ENCODE peak calls at places on chromosomes 2 and 18, in seven cellular contexts. W, E, L, R, F, C and M are unnamed samples.

GRCh38 chr2:219314804-219315468 is 5.7 kb upstream of the PTPRN start:
- DNase-seq in W (no peak), E (no peak), L (no peak), R (no peak), F (peak), C (no peak), M (no peak)

GRCh38 chr18:35139517-35139916 is 98.3 kb downstream of the MAPRE2 start:
- DNase-seq in W (no peak), E (no peak), L (no peak), R (no peak), F (no peak), C (no peak), M (no peak)

GRCh38 chr2:216299588-216299987 is 72.7 kb downstream of the MARCHF4 start:
- DNase-seq in W (no peak), E (no peak), L (no peak), R (no peak), F (peak), C (no peak), M (no peak)

GRCh38 chr2:204669386-204669785 is 124.1 kb downstream of the PARD3B start:
- DNase-seq in W (no peak), E (no peak), L (no peak), R (no peak), F (peak), C (no peak), M (no peak)

GRCh38 chr2:151102196-151102692 is 159.4 kb downstream of the RBM43 start:
- DNase-seq in W (no peak), E (no peak), L (no peak), R (no peak), F (no peak), C (no peak), M (no peak)

GRCh38 chr2:12513339-12513738 is 203.4 kb upstream of the TRIB2 start:
- DNase-seq in W (no peak), E (no peak), L (no peak), R (no peak), F (no peak), C (no peak), M (no peak)

GRCh38 chr2:198326431-198326830 is 522.0 kb downstream of the PLCL1 start:
- DNase-seq in W (no peak), E (no peak), L (no peak), R (no peak), F (peak), C (no peak), M (no peak)

GRCh38 chr2:134457353-134457752 is 203.5 kb downstream of the MGAT5 start:
- DNase-seq in W (no peak), E (no peak), L (no peak), R (no peak), F (no peak), C (no peak), M (no peak)

GRCh38 chr2:41963661-41964525 is 83.9 kb upstream of the PKDCC start:
- DNase-seq in W (no peak), E (no peak), L (no peak), R (peak), F (peak), C (peak), M (peak)

GRCh38 chr2:10170256-10170655 is 47.7 kb downstream of the RRM2 start:
- DNase-seq in W (no peak), E (no peak), L (no peak), R (no peak), F (peak), C (no peak), M (no peak)

GRCh38 chr2:135636982-135637381 is 104.7 kb upstream of the UBXN4 start:
- DNase-seq in W (no peak), E (no peak), L (no peak), R (no peak), F (no peak), C (no peak), M (no peak)

GRCh38 chr18:44771572-44771956 is 90.9 kb downstream of the SETBP1 start:
- DNase-seq in W (no peak), E (no peak), L (no peak), R (no peak), F (no peak), C (no peak), M (no peak)

GRCh38 chr2:239544141-239544800 is 143.5 kb upstream of the HDAC4 start:
- DNase-seq in W (no peak), E (no peak), L (no peak), R (no peak), F (peak), C (no peak), M (no peak)

GRCh38 chr2:15754703-15755099 is 163.0 kb downstream of the DDX1 start:
- DNase-seq in W (no peak), E (no peak), L (no peak), R (peak), F (no peak), C (no peak), M (no peak)

GRCh38 chr2:85578243-85579180 is 1.1 kb downstream of the VAMP8 start:
- DNase-seq in W (peak), E (peak), L (no peak), R (peak), F (peak), C (peak), M (no peak)

GRCh38 chr2:200306969-200307811 is 697 bp downstream of the SPATS2L start:
- DNase-seq in W (peak), E (peak), L (no peak), R (peak), F (peak), C (peak), M (peak)

GRCh38 chr2:72999729-73000725 is 71.5 kb downstream of the SFXN5 start:
- DNase-seq in W (no peak), E (no peak), L (no peak), R (peak), F (peak), C (no peak), M (no peak)

GRCh38 chr2:212145111-212145510 is 393.5 kb downstream of the ERBB4 start:
- DNase-seq in W (no peak), E (no peak), L (no peak), R (no peak), F (peak), C (no peak), M (no peak)

GRCh38 chr2:84495539-84496146 is 20.7 kb upstream of the DNAH6 start:
- DNase-seq in W (no peak), E (peak), L (no peak), R (no peak), F (peak), C (peak), M (peak)

GRCh38 chr2:160322320-160322719 is 122.2 kb upstream of the ITGB6 start:
- DNase-seq in W (no peak), E (no peak), L (no peak), R (no peak), F (no peak), C (no peak), M (no peak)

GRCh38 chr18:23227729-23228075 is 92.4 kb downstream of the CABLES1 start:
- DNase-seq in W (no peak), E (no peak), L (no peak), R (no peak), F (no peak), C (no peak), M (no peak)

GRCh38 chr2:58039170-58039611 is 7.4 kb upstream of the VRK2 start:
- DNase-seq in W (no peak), E (no peak), L (no peak), R (no peak), F (peak), C (no peak), M (no peak)

GRCh38 chr18:12776821-12777471 is 74.1 kb downstream of the PSMG2 start:
- DNase-seq in W (no peak), E (no peak), L (no peak), R (peak), F (no peak), C (no peak), M (no peak)

GRCh38 chr18:73646772-73647171 is 500.9 kb downstream of the FBXO15 start:
- DNase-seq in W (no peak), E (no peak), L (no peak), R (no peak), F (peak), C (no peak), M (no peak)

GRCh38 chr2:239644016-239644415 is 243.2 kb upstream of the HDAC4 start:
- DNase-seq in W (no peak), E (no peak), L (no peak), R (no peak), F (peak), C (no peak), M (peak)

GRCh38 chr2:142008135-142008744 is 122.6 kb downstream of the LRP1B start:
- DNase-seq in W (no peak), E (no peak), L (no peak), R (no peak), F (peak), C (no peak), M (no peak)

GRCh38 chr2:111244864-111245263 is 124.2 kb downstream of the BCL2L11 start:
- DNase-seq in W (no peak), E (no peak), L (no peak), R (no peak), F (no peak), C (no peak), M (no peak)

GRCh38 chr18:10286580-10287150 is 167.8 kb upstream of the APCDD1 start:
- DNase-seq in W (no peak), E (no peak), L (no peak), R (no peak), F (no peak), C (no peak), M (no peak)

GRCh38 chr2:173076557-173077345 is 1.1 kb downstream of the MAP3K20 start:
- DNase-seq in W (peak), E (peak), L (no peak), R (no peak), F (peak), C (peak), M (peak)

GRCh38 chr2:76050196-76050595 is 339.5 kb upstream of the GCFC2 start:
- DNase-seq in W (no peak), E (no peak), L (no peak), R (no peak), F (no peak), C (no peak), M (no peak)

GRCh38 chr18:71442830-71443229 is 1101.3 kb downstream of the CBLN2 start:
- DNase-seq in W (no peak), E (no peak), L (no peak), R (no peak), F (peak), C (no peak), M (no peak)

GRCh38 chr2:72138011-72138881 is 9.4 kb downstream of the CYP26B1 start:
- DNase-seq in W (no peak), E (no peak), L (no peak), R (peak), F (no peak), C (peak), M (no peak)

GRCh38 chr2:225566798-225567197 is 167.3 kb downstream of the NYAP2 start:
- DNase-seq in W (no peak), E (no peak), L (no peak), R (no peak), F (peak), C (no peak), M (no peak)

GRCh38 chr18:50654658-50655550 is 95.0 kb downstream of the MAPK4 start:
- DNase-seq in W (no peak), E (no peak), L (no peak), R (no peak), F (no peak), C (no peak), M (no peak)

GRCh38 chr2:11054783-11055751 is 100.2 kb upstream of the SLC66A3 start:
- DNase-seq in W (no peak), E (no peak), L (no peak), R (no peak), F (no peak), C (no peak), M (no peak)

GRCh38 chr2:238838786-238839327 is 9.0 kb upstream of the TWIST2 start:
- DNase-seq in W (no peak), E (no peak), L (no peak), R (no peak), F (no peak), C (no peak), M (no peak)

GRCh38 chr2:236161082-236161462 is 7.1 kb downstream of the GBX2 start:
- DNase-seq in W (no peak), E (no peak), L (no peak), R (no peak), F (no peak), C (no peak), M (no peak)

GRCh38 chr18:32372381-32373061 is 98.2 kb downstream of the GAREM1 start:
- DNase-seq in W (no peak), E (no peak), L (no peak), R (no peak), F (peak), C (peak), M (no peak)

GRCh38 chr2:28578768-28579167 is 82.9 kb downstream of the PLB1 start:
- DNase-seq in W (no peak), E (no peak), L (no peak), R (no peak), F (no peak), C (no peak), M (no peak)

DNA sequence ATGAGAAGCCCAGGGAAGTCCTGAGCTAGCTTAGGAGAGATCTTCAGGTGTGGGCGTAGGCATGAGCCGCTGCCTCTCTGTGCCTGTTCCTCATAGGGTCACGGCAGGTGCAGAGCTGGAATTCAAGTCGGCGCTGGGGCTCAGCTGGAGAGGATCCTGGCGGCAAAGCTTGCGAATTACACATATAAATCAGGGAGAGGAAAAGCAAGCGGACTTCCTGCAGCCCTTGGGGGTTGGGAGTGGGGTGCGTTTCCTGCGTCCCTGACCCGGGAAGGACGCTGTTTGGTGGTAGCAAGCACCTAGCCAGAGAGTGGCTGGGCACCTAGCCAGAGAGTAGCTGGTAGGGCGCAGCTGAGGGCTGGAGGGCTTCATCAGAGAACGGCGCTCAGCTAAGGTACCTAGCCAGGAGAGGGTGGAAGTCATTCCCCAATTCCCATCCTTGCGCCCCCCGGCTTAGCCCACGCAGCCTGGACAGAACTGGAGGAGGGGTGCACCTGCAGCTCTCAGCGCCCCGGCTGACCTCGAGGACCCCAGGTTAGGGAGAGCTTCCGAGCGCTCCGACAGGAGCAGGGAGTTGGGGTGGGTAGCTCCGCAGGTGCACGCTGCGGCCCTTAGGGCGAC is 459 bp upstream of the EFR3B start:
- DNase-seq in W (peak), E (no peak), L (no peak), R (peak), F (peak), C (peak), M (peak)
- TF ChIP-seq CTCF in W (peak), E (no peak), L (no peak), R (peak), F (peak), C (peak), M (peak)

GRCh38 chr2:96861074-96861473 is 3.3 kb upstream of the ANKRD39 start:
- DNase-seq in W (no peak), E (no peak), L (no peak), R (no peak), F (no peak), C (no peak), M (no peak)

GRCh38 chr2:96856776-96857673 is 791 bp downstream of the ANKRD39 start:
- DNase-seq in W (no peak), E (no peak), L (no peak), R (peak), F (peak), C (no peak), M (no peak)

GRCh38 chr2:96859338-96859649 is 1.5 kb upstream of the ANKRD39 start:
- DNase-seq in W (no peak), E (no peak), L (no peak), R (no peak), F (peak), C (no peak), M (no peak)

GRCh38 chr2:96860065-96861029 is 2.5 kb upstream of the ANKRD39 start:
- DNase-seq in W (no peak), E (no peak), L (no peak), R (peak), F (peak), C (no peak), M (no peak)

DNA sequence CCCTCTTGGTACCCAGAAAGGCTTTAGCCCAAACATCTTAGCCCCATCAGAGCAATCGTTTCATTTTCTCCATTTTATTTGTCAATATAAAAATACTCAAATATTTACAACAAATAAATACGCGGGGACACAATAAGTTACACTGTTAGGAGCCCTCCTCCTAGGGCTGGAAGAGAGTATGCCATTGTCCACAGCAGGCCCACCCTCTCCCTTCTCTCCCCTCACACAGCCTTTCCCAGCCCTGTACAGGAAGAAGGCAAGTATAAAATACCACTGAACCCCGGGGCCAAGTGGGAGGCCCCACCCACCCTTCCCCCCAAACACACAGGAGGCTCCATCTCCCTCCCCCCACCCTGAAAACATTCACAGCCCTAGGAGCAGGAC is 1.9 kb upstream of the ANKRD39 start:
- DNase-seq in W (no peak), E (no peak), L (no peak), R (no peak), F (peak), C (no peak), M (no peak)
- TF ChIP-seq CTCF in W (no peak), E (no peak), L (no peak), R (no peak), F (no peak), C (no peak), M (no peak)

DNA sequence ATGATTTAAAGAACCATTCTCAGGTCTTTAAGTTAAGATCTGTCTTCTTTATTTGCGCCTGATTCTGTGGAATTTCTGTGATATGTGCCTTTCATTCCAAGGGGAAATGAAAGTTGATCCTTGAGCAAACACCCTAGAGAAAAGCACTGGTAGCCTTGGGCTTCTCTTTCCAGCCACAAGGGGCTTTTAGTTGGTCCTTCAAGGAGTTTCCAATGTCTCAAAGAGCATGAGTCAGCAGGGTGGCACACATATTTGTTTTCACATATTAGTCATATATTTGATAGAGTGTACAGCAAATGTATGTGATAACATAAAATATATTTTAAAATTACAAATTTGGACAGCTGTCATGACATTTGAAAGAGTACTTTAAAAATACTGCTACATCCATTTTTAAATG is 339.5 kb downstream of the TXNL1 start:
- DNase-seq in W (no peak), E (no peak), L (no peak), R (no peak), F (peak), C (peak), M (no peak)
- TF ChIP-seq CTCF in W (peak), E (no peak), L (peak), R (peak), F (peak), C (no peak), M (no peak)

DNA sequence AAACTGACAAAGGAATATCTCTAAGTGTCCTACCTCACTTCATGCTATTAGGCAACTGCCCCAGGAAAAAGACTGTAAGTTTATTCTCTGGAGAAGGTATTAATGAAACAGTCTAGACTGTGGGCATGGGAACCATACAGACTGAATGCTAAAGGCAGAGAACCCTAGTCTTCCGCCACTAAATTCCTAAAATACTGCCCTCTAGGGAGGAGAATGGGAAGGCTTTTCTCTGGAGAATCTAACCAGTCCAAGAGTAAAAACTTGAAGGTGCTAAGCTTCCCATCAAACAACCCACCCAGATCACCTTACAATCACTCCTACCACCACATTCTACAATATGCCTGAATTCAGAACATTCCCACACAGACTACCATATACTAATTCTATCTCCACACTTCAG is 3.4 kb downstream of the SRBD1 start:
- DNase-seq in W (no peak), E (no peak), L (no peak), R (no peak), F (peak), C (no peak), M (no peak)
- TF ChIP-seq CTCF in W (peak), E (peak), L (no peak), R (peak), F (peak), C (peak), M (peak)

GRCh38 chr2:60675309-60675708 is 80.8 kb upstream of the PAPOLG start:
- DNase-seq in W (no peak), E (no peak), L (no peak), R (no peak), F (no peak), C (no peak), M (no peak)
- TF ChIP-seq CTCF in W (no peak), E (no peak), L (no peak), R (no peak), F (no peak), C (no peak), M (no peak)

DNA sequence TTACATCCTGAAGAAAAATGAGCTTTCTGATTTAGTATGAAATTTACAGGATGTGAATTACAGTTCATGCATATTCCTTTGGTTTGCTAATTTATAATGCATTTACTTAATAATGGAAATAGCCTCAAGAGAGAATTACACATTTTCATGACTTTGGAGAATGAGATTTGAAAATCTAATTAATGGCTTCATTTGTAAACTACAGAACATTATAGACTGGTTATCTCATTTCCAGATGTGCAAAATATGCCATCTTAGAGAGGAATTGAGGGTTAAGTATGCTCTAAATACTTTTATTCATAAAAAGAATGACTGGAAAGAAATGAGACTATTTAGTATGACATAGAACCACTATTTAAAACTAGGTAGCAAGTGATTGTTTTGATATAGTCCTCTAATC is 94.2 kb upstream of the DNAJC10 start:
- DNase-seq in W (no peak), E (no peak), L (no peak), R (no peak), F (no peak), C (no peak), M (no peak)
- TF ChIP-seq CTCF in W (no peak), E (no peak), L (no peak), R (no peak), F (no peak), C (no peak), M (no peak)

DNA sequence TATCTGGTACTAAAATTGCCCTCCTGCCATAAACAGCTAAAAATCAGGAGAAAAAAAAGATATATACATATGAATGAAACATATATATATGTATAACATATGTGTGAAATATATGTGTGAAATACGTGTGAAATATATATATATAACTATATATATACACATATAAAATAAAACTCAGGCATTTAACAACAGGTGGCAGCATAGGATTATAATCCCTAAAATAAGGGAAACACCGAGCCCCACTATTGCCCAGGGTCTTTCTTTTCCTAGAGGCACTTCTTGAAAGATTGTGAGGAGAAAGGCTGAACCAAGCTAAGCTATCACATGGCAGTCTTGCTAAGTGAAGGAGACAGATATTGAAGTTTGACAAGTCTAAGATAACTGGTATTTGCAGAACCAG is 65.9 kb upstream of the CYTIP start:
- DNase-seq in W (no peak), E (no peak), L (no peak), R (no peak), F (no peak), C (no peak), M (no peak)
- TF ChIP-seq CTCF in W (no peak), E (no peak), L (no peak), R (peak), F (no peak), C (no peak), M (no peak)